ENCODE peak calls at places on chromosomes 7 and 10, in four cellular contexts. G is GM12878, F is HepG2, A is K562. D is an unnamed sample. For H3K36me3, the result is how much of the 10 kb centered on the place peaks cover.

GRCh38 chr7:101818699-101819071 is 1.3 kb downstream of the CUX1 start:
- DNase-seq in F (peak), G (no peak), A (no peak), D (no peak)

GRCh38 chr7:100793806-100794660 is 33.3 kb downstream of the EPHB4 start:
- DNase-seq in G (no peak), F (no peak), A (no peak), D (peak)

GRCh38 chr10:44186150-44186549 is 198.7 kb downstream of the CXCL12 start:
- DNase-seq in F (no peak), A (no peak), G (no peak), D (no peak)

GRCh38 chr7:85806321-85806720 is 619.5 kb upstream of the SEMA3D start:
- DNase-seq in F (peak), A (no peak), G (no peak), D (no peak)

GRCh38 chr10:103888113-103888841 is 29.7 kb downstream of the STN1 start:
- DNase-seq in G (no peak), F (peak), A (peak), D (peak)

GRCh38 chr10:113566888-113567287 is 14.0 kb downstream of the HABP2 start:
- DNase-seq in F (no peak), A (no peak), G (no peak), D (no peak)

GRCh38 chr10:113558336-113558735 is 5.5 kb downstream of the HABP2 start:
- DNase-seq in A (no peak), G (no peak), F (no peak), D (peak)

GRCh38 chr10:116765549-116766162 is 23.3 kb upstream of the HSPA12A start:
- DNase-seq in G (no peak), A (peak), F (no peak), D (peak)

GRCh38 chr10:103929396-103929921 is 11.5 kb upstream of the STN1 start:
- DNase-seq in G (no peak), A (no peak), F (no peak), D (no peak)

GRCh38 chr10:125344573-125345121 is 184.3 kb upstream of the CTBP2 start:
- DNase-seq in F (no peak), A (no peak), G (peak), D (no peak)

GRCh38 chr7:97094531-97094930 is 23.0 kb upstream of the SDHAF3 start:
- DNase-seq in A (no peak), F (no peak), G (no peak), D (no peak)

GRCh38 chr10:89563861-89564478 is 28.6 kb upstream of the SLC16A12 start:
- DNase-seq in G (peak), F (peak), A (peak), D (peak)

GRCh38 chr10:60664859-60665258 is 113.4 kb upstream of the CDK1 start:
- DNase-seq in A (no peak), F (no peak), G (no peak), D (no peak)

DNA sequence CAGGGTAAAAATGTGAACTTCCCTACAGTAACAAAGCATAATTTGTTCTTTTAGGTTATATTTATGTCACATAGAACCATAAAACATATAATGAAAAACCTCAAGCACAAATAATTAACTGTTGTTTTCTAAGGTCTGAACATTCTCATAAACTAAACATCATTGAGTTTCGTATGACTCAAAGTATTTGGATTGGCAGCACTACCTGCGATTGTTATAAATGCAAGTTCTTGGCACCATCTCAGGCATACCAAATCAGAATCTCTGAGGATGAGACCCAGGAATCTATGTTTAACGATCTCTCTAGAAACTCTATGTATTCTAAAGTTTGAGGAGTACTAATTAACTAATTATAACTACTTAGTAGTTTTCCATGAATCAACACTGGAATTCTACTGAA is 22.5 kb downstream of the ORC5 start:
- DNase-seq in A (no peak), G (no peak), F (no peak), D (peak)
- H3K36me3 ChIP-seq in A (half or more), G (under half), F (under half), D (under half)

GRCh38 chr10:1243486-1244182 is 187.4 kb downstream of the WDR37 start:
- DNase-seq in A (peak), F (no peak), G (no peak), D (no peak)

GRCh38 chr10:1241973-1242935 is 186.1 kb downstream of the WDR37 start:
- DNase-seq in A (no peak), F (no peak), G (no peak), D (no peak)

GRCh38 chr10:1240341-1240775 is 184.2 kb downstream of the WDR37 start:
- DNase-seq in G (no peak), A (no peak), F (no peak), D (no peak)

GRCh38 chr10:1242975-1243374 is 186.8 kb downstream of the WDR37 start:
- DNase-seq in G (no peak), A (no peak), F (no peak), D (no peak)

GRCh38 chr10:1241322-1241890 is 185.2 kb downstream of the WDR37 start:
- DNase-seq in F (no peak), G (no peak), A (no peak), D (no peak)
- TF ChIP-seq MYC in F (no peak), G (no peak), A (no peak), D (no peak)

DNA sequence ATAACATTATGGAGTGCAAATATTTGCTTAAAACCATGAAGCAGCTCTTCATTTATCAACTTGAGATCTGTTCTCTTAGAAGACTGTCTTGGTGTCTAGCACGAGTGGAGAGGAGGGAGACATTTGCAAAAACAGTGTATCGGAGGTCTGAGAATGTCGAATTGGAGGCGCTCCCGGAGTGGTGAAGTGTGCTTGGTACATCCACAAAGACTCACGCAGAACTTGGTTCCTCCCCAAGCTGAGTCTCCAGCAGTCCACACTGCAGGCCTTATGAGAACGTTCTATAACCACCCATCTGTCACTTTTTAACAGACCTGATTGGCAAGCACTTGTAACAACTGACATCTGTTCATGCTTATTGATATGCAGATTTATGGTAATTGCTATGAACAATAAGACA is 261.6 kb downstream of the CELF2 start:
- DNase-seq in A (no peak), F (no peak), G (no peak), D (no peak)
- H3K36me3 ChIP-seq in A (under half), F (under half), G (under half), D (under half)

DNA sequence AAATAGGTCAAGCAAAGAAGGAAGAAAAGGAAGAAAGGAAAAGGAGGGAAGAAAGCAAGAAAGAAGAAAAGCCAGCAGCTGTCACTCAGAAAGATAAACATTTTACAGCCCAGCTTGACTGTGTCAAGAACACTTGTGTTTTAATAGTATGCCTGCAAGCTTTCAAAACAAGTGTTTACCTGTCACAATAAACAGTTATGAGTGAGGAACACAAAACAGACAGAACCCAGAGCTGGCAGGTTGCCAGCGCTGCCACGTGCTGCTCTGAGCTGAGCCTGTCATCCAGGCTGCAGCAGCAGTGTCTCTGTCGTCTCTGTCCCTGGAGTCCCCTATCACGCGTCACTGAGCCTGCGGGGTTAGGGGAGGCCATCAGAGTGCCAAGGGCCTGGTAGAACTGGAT is 827.6 kb upstream of the AUTS2 start:
- DNase-seq in G (no peak), F (no peak), A (peak), D (no peak)
- TF ChIP-seq MYC in G (no peak), F (no peak), A (no peak), D (no peak)

GRCh38 chr7:149722356-149722957 is 50.9 kb downstream of the ZNF467 start:
- DNase-seq in A (no peak), F (no peak), G (no peak), D (no peak)

GRCh38 chr7:149725426-149725821 is 48.0 kb downstream of the ZNF467 start:
- DNase-seq in F (no peak), G (no peak), A (no peak), D (no peak)

GRCh38 chr7:149723082-149723767 is 50.2 kb downstream of the ZNF467 start:
- DNase-seq in A (no peak), G (no peak), F (no peak), D (no peak)

GRCh38 chr7:149724661-149725425 is 48.5 kb downstream of the ZNF467 start:
- DNase-seq in A (no peak), G (no peak), F (no peak), D (no peak)

GRCh38 chr7:149723795-149724495 is 49.4 kb downstream of the ZNF467 start:
- DNase-seq in G (no peak), F (no peak), A (no peak), D (no peak)
- H3K36me3 ChIP-seq in G (under half), F (under half), A (half or more), D (under half)

GRCh38 chr7:28768577-28769147 is 189.5 kb downstream of the TRIL start:
- DNase-seq in F (no peak), G (no peak), A (no peak), D (no peak)

GRCh38 chr7:28771901-28772622 is 186.1 kb downstream of the TRIL start:
- DNase-seq in A (no peak), G (no peak), F (no peak), D (no peak)

GRCh38 chr7:28774529-28775057 is 183.5 kb downstream of the TRIL start:
- DNase-seq in F (no peak), G (no peak), A (no peak), D (no peak)

GRCh38 chr7:28776463-28777157 is 181.5 kb downstream of the TRIL start:
- DNase-seq in A (no peak), F (no peak), G (no peak), D (no peak)

GRCh38 chr7:28773423-28774129 is 184.6 kb downstream of the TRIL start:
- DNase-seq in A (no peak), G (no peak), F (no peak), D (peak)
- TF ChIP-seq MYC in A (no peak), G (no peak), F (no peak), D (no peak)

DNA sequence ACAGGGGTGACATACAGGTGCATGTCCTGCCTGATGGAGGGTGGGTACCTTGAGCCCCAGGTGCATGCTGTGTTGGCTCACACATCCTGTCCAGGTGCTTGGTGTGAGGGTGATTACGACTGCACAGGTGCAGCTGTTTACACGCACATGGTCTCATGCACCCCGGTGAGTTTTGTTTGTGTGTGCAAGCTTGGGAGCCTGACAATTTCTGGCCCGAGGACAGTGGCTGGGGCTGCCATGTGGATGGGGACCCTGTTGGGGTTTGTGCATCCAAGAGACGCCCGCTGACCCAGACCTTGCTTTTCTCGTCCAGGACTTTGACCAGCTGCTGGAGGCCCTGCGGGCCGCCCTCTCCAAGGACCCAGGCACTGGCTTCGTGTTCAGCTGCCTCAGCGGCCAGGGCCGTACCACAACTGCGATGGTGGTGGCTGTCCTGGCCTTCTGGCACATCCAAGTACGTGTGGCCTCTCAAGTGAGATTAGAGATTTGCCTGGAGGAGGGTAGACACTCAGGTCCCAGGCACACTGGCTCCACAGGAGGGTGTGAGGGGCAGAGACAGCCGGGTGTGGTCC is 61.7 kb downstream of the PRF1 start:
- DNase-seq in F (no peak), A (no peak), G (no peak), D (no peak)
- H3K36me3 ChIP-seq in F (under half), A (under half), G (under half), D (under half)

DNA sequence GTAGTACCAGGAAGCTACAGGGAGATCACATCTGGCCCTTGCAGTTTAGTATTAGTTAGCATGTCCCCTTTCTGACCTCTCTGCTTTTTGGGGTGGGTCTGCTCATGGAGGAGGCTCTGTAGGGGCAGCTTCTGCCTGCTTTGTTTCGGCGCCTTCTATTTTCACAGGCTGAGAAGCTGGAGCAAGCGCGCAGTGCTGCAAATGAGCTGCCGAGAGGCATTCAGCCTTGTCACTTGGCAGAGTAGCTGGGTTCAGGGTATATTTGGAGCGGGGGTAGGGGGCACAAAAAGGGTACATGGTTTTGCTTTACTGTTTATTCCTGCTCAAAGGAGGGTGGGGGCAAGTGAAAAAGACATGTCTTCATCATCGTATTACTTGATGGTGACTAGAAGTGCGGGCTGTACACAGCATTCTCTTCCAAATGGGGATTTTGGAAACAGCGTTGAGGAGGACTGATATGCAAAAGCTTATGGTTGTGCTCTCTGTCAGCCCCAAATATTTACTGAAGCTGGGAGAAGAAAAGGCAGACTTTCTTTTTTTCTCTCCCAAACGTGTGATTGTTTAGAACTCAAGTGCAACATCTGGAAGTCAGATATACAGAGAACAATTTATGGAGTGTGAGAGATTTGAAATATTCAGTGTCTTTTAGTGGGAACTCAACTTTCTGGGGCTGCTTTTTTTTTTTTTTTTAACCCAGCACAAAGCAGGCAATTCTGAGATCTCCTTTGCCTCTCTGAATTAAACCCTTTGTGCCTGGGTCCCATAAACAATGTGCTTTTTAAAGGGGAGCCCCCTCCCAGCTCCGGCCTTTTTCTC is 146.5 kb downstream of the CELF2 start:
- DNase-seq in A (no peak), F (no peak), G (no peak), D (no peak)
- TF ChIP-seq MYC in A (no peak), F (no peak), G (no peak), D (no peak)

DNA sequence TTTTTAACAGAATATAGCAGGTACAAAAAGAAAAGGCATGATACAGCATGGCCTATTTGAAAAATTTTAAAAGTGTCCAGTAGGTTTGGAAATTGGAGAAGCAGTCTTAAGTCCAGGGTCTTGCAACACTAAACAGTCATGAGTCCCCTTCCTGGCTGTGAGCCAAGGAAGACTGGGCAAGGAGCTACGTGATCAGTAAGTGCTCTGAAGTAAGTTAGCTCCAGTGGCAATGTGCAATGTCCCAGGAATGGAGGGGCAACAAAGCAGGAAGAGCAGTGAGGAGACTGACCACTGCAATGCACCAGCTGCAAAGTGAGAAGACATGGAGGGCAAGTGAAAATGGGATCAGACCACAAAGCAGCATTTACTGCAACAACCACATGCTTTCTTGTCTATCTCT is 72.9 kb upstream of the GRID1 start:
- DNase-seq in G (no peak), A (no peak), F (peak), D (no peak)
- H3K36me3 ChIP-seq in G (under half), A (half or more), F (under half), D (under half)

D was measured in endothelial cell of umbilical vein.